ENCODE peak calls at places on chromosomes 4 and X, in eight cellular contexts. A is IMR-90, C is mammary epithelial cell, G is K562, N is lower lobe of right lung, V is uterus, P is mesenchymal stem cell, Q is endodermal cell. K is an unnamed sample. For H3K36me3, the result is how much of the 10 kb centered on the place peaks cover.

GRCh38 chr4:24655326-24655725 is 71.0 kb upstream of the DHX15 start:
- DNase-seq in A (no peak), C (no peak), G (no peak), N (no peak), V (no peak), P (no peak), Q (no peak), K (no peak)

GRCh38 chr4:156182269-156182668 is 228.6 kb upstream of the CTSO start:
- DNase-seq in A (no peak), C (no peak), G (no peak), N (no peak), V (no peak), P (no peak), Q (no peak), K (no peak)

GRCh38 chr4:36551697-36552214 is 270.3 kb downstream of the DTHD1 start:
- DNase-seq in A (no peak), C (peak), G (no peak), N (no peak), V (no peak), P (no peak), Q (no peak), K (no peak)

GRCh38 chr4:175787948-175788347 is 24.1 kb downstream of the GPM6A start:
- DNase-seq in A (no peak), C (no peak), G (no peak), N (no peak), V (no peak), P (no peak), Q (no peak), K (no peak)

GRCh38 chr4:121860121-121860520 is 10.2 kb downstream of the BBS7 start:
- DNase-seq in A (peak), C (no peak), G (no peak), N (no peak), V (no peak), P (no peak), Q (no peak), K (no peak)

GRCh38 chrX:116317409-116317808 is 119.0 kb upstream of the SLC6A14 start:
- DNase-seq in A (no peak), C (peak), G (no peak), N (peak), V (no peak), P (peak), Q (peak), K (no peak)

GRCh38 chrX:13029831-13030771 is 14.3 kb downstream of the FAM9C start:
- DNase-seq in A (no peak), C (no peak), G (no peak), N (no peak), V (no peak), P (peak), Q (peak), K (peak)

GRCh38 chr4:81919810-81920209 is 448.1 kb upstream of the RASGEF1B start:
- DNase-seq in A (no peak), C (no peak), G (no peak), N (no peak), V (no peak), P (no peak), Q (peak), K (no peak)

GRCh38 chr4:52195882-52196281 is 144.8 kb downstream of the SPATA18 start:
- DNase-seq in A (no peak), C (no peak), G (no peak), N (no peak), V (no peak), P (no peak), Q (no peak), K (no peak)

GRCh38 chrX:151985955-151986354 is 11.5 kb upstream of the GABRE start:
- DNase-seq in A (peak), C (peak), G (peak), N (no peak), V (no peak), P (peak), Q (no peak), K (no peak)

GRCh38 chr4:73459048-73459421 is 22.5 kb upstream of the AFM start:
- DNase-seq in A (no peak), C (no peak), G (no peak), N (no peak), V (no peak), P (no peak), Q (no peak), K (no peak)

GRCh38 chr4:154073107-154073817 is 284.4 kb upstream of the SFRP2 start:
- DNase-seq in A (no peak), C (peak), G (no peak), N (no peak), V (no peak), P (peak), Q (no peak), K (no peak)

GRCh38 chr4:151236036-151236435 is 40.9 kb upstream of the PRSS48 start:
- DNase-seq in A (no peak), C (no peak), G (no peak), N (no peak), V (no peak), P (no peak), Q (no peak), K (no peak)

GRCh38 chr4:145679991-145680455 is at the start of gene C4orf51:
- DNase-seq in A (peak), C (peak), G (no peak), N (no peak), V (no peak), P (peak), Q (no peak), K (no peak)

GRCh38 chr4:132860976-132861375 is 288.1 kb upstream of the PCDH10 start:
- DNase-seq in A (no peak), C (peak), G (no peak), N (no peak), V (no peak), P (no peak), Q (no peak), K (no peak)

GRCh38 chrX:23503835-23504539 is 163.3 kb upstream of the PRDX4 start:
- DNase-seq in A (peak), C (peak), G (no peak), N (peak), V (no peak), P (peak), Q (peak), K (peak)

GRCh38 chrX:23501974-23502373 is 165.3 kb upstream of the PRDX4 start:
- DNase-seq in A (no peak), C (no peak), G (no peak), N (peak), V (no peak), P (no peak), Q (no peak), K (no peak)

GRCh38 chrX:23504540-23504884 is 162.8 kb upstream of the PRDX4 start:
- DNase-seq in A (no peak), C (no peak), G (no peak), N (no peak), V (no peak), P (no peak), Q (no peak), K (no peak)

GRCh38 chrX:23505531-23506303 is 161.6 kb upstream of the PRDX4 start:
- DNase-seq in A (no peak), C (no peak), G (no peak), N (no peak), V (no peak), P (no peak), Q (peak), K (peak)

DNA sequence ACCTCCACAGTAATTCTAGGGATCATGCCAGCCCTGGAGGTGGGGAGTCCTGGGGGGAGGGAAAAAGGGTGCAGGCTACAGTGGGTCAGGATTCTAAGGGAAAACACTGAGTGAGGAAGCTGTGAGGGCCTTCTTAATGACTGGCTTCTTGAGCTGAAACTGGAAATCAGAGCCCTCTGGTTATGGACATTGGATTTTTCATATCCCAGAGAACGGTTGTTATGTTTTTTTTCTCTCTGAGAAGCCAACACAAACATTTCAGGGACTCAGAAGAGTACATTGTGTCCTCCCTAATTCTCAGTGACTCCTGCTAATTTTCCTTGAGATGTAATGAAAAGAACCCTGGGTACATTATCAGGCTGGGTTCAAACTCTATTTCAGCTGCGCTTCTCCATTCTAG is 162.4 kb upstream of the PRDX4 start:
- DNase-seq in A (no peak), C (no peak), G (no peak), N (no peak), V (no peak), P (no peak), Q (no peak), K (no peak)
- H3K4me3 ChIP-seq in A (no peak), C (no peak), G (no peak), N (no peak), V (no peak), P (no peak), Q (no peak), K (no peak)

GRCh38 chr4:6956434-6957147 is 47.0 kb downstream of the TBC1D14 start:
- DNase-seq in A (no peak), C (no peak), G (no peak), N (no peak), V (no peak), P (no peak), Q (peak), K (no peak)
- H3K36me3 ChIP-seq in A (under half), C (under half), G (under half), N (under half), V (under half), P (under half), Q (under half), K (under half)

GRCh38 chr4:7083597-7084563 is 16.0 kb upstream of the GRPEL1 start:
- DNase-seq in A (no peak), C (no peak), G (no peak), N (no peak), V (no peak), P (peak), Q (no peak), K (no peak)
- H3K4me3 ChIP-seq in A (no peak), C (no peak), G (no peak), N (peak), V (no peak), P (no peak), Q (no peak), K (no peak)

DNA sequence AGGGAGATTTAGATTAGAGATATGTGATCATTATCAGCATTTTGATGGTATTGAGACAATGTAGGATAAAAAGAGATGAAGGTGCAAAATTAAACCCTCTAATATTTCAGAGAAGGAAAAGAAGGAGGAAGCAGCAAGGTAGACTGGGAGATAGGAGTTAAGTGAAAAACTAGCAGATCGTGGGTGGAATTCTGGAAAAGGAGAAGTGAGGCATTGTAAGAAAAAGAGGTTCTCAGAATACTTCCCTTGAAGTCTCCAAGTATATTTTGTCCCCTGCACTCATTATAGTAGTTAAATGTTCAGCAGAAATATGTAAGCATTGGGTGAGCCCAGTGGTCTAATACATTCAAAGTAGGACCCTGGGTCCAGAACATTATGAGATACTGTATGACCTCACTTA is 30.3 kb downstream of the COPS4 start:
- DNase-seq in A (no peak), C (no peak), G (no peak), N (no peak), V (no peak), P (no peak), Q (no peak), K (no peak)
- H3K36me3 ChIP-seq in A (under half), C (under half), G (half or more), N (half or more), V (under half), P (half or more), Q (half or more), K (under half)

DNA sequence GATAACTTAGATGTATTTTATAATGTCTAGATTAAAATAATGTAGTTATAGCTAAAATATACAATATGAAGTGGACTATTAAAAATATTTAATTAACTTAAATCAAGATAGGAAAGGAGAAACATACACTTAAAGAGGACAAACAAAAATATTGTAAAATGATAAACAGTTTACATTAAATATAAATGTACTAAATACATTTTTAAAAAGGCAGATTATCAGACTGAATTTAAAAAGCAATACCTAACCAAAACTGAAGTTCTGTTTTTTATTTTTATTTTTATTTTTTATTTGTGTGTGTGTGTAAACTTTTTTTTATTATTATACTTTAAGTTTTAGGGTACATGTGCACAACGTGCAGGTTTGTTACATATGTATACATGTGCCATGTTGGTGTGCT is 811.6 kb upstream of the INTU start:
- DNase-seq in A (no peak), C (no peak), G (no peak), N (no peak), V (no peak), P (no peak), Q (no peak), K (no peak)
- H3K4me3 ChIP-seq in A (no peak), C (no peak), G (no peak), N (no peak), V (no peak), P (no peak), Q (no peak), K (no peak)

GRCh38 chr4:10944321-10944720 is 259.8 kb upstream of the CLNK start:
- DNase-seq in A (no peak), C (no peak), G (no peak), N (no peak), V (no peak), P (no peak), Q (peak), K (no peak)
- H3K36me3 ChIP-seq in A (under half), C (under half), G (under half), N (under half), V (under half), P (under half), Q (under half), K (under half)

GRCh38 chr4:129111919-129112318 is 16.0 kb downstream of the C4orf33 start:
- DNase-seq in A (no peak), C (no peak), G (no peak), N (no peak), V (no peak), P (no peak), Q (no peak), K (no peak)

GRCh38 chr4:129110931-129111330 is 15.0 kb downstream of the C4orf33 start:
- DNase-seq in A (no peak), C (no peak), G (no peak), N (no peak), V (no peak), P (no peak), Q (peak), K (no peak)

GRCh38 chr4:129109965-129110824 is 14.2 kb downstream of the C4orf33 start:
- DNase-seq in A (no peak), C (no peak), G (no peak), N (no peak), V (no peak), P (no peak), Q (peak), K (no peak)

GRCh38 chr4:129113438-129113837 is 17.5 kb downstream of the C4orf33 start:
- DNase-seq in A (no peak), C (no peak), G (no peak), N (no peak), V (no peak), P (no peak), Q (no peak), K (no peak)

DNA sequence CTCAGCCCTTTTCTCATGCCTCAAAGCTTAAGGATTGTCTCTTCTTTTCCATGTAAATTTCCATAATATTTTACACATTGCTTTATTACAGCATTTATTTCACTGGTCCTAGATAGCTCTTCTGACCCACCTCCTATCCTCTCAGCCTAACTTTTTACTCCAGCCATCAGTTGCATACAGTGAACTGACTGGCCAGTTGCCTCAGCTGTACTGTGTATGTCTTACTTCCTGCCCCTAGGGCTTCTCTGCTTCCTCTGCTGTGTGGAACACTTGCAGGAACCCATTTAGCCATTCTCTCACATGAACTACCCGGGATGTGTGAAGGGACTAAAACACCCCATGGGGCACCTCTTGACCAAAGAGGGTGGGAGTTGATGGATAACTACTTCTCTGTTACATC is 18.0 kb downstream of the C4orf33 start:
- DNase-seq in A (no peak), C (no peak), G (no peak), N (no peak), V (no peak), P (no peak), Q (no peak), K (no peak)
- H3K4me3 ChIP-seq in A (no peak), C (no peak), G (no peak), N (no peak), V (no peak), P (no peak), Q (no peak), K (no peak)

GRCh38 chrX:124266325-124267087 is 66.0 kb upstream of the TEX13D start:
- DNase-seq in A (no peak), C (no peak), G (no peak), N (no peak), V (no peak), P (no peak), Q (no peak), K (no peak)
- H3K36me3 ChIP-seq in A (under half), C (under half), G (under half), N (under half), V (under half), P (under half), Q (under half), K (under half)